ENCODE peak calls at places on chromosomes 11 and 22, in ten cellular contexts. V is tibial artery; K is adrenal gland; S is CD8-positive, alpha-beta memory T cell; R is psoas muscle; Z is body of pancreas; M is fibroblast of mammary gland; A is cardiac muscle cell; B is skeletal muscle cell; X is GM23248. L is an unnamed sample.
A peak's percentile ranks its signal among the peaks of the same experiment; 100 is the strongest.

GRCh38 chr22:39142088-39142667 is 10.3 kb downstream of the CBX7 start:
- DNase-seq in K (no peak), S (no peak), M (no peak), Z (no peak), V (no peak), B (no peak), A (no peak), X (no peak), R (no peak), L (no peak)

GRCh38 chr11:112279901-112280267 is 19.2 kb upstream of the PLET1 start:
- DNase-seq in K (peak; percentile 82), B (no peak), R (peak; percentile 74), X (peak; percentile 69), A (peak; percentile 67), Z (peak; percentile 68), V (peak; percentile 51), S (peak; percentile 67), M (peak; percentile 46), L (no peak)

GRCh38 chr11:95512682-95513081 is 276.9 kb downstream of the FAM76B start:
- DNase-seq in S (no peak), M (peak; percentile 98), B (peak; percentile 93), X (peak; percentile 98), K (peak; percentile 91), Z (no peak), R (peak; percentile 29), A (peak; percentile 91), V (peak; percentile 80), L (peak; percentile 96)

GRCh38 chr11:95282337-95282751 is 51.3 kb upstream of the SESN3 start:
- DNase-seq in A (peak; percentile 77), B (peak; percentile 79), X (peak; percentile 79), R (no peak), M (peak; percentile 55), Z (no peak), V (no peak), K (no peak), S (no peak), L (no peak)

GRCh38 chr22:50678651-50679521 is 6.3 kb downstream of the SHANK3 start:
- DNase-seq in K (peak; percentile 39), X (no peak), R (no peak), Z (no peak), S (no peak), V (no peak), A (no peak), M (no peak), B (no peak), L (no peak)

GRCh38 chr11:74636633-74637184 is 44.3 kb downstream of the POLD3 start:
- DNase-seq in Z (no peak), K (no peak), M (peak; percentile 92), B (peak; percentile 77), S (no peak), R (no peak), V (no peak), A (peak; percentile 74), X (peak; percentile 91), L (no peak)

GRCh38 chr11:27456802-27457329 is 15.7 kb downstream of the LGR4 start:
- DNase-seq in S (no peak), X (no peak), M (no peak), R (no peak), K (no peak), V (no peak), A (no peak), B (no peak), Z (no peak), L (peak; percentile 47)

GRCh38 chr22:38724926-38725571 is 19.3 kb downstream of the GTPBP1 start:
- DNase-seq in X (peak; percentile 69), K (no peak), M (peak; percentile 58), V (no peak), S (no peak), R (no peak), Z (peak; percentile 16), A (peak; percentile 44), B (no peak), L (no peak)

GRCh38 chr11:17695454-17696441 is 23.6 kb upstream of the MYOD1 start:
- DNase-seq in S (no peak), A (no peak), V (no peak), R (no peak), K (no peak), X (no peak), B (no peak), Z (no peak), M (no peak), L (no peak)

GRCh38 chr11:44597358-44598009 is 32.0 kb downstream of the CD82 start:
- DNase-seq in A (no peak), B (no peak), X (no peak), M (no peak), K (no peak), V (no peak), R (no peak), S (no peak), Z (no peak), L (no peak)

GRCh38 chr11:109241988-109242387 is 180.0 kb upstream of the C11orf87 start:
- DNase-seq in A (no peak), M (no peak), V (no peak), K (no peak), R (no peak), X (peak; percentile 35), Z (no peak), B (peak; percentile 15), S (no peak), L (no peak)

GRCh38 chr11:45147871-45148270 is 1.4 kb downstream of the PRDM11 start:
- DNase-seq in K (no peak), Z (no peak), A (no peak), S (no peak), M (no peak), X (peak; percentile 11), B (no peak), V (no peak), R (no peak), L (no peak)

GRCh38 chr11:80167766-80168165 is 726.9 kb upstream of the TENM4 start:
- DNase-seq in S (no peak), Z (no peak), B (no peak), M (no peak), V (no peak), R (no peak), A (no peak), X (peak; percentile 0), K (no peak), L (no peak)

DNA sequence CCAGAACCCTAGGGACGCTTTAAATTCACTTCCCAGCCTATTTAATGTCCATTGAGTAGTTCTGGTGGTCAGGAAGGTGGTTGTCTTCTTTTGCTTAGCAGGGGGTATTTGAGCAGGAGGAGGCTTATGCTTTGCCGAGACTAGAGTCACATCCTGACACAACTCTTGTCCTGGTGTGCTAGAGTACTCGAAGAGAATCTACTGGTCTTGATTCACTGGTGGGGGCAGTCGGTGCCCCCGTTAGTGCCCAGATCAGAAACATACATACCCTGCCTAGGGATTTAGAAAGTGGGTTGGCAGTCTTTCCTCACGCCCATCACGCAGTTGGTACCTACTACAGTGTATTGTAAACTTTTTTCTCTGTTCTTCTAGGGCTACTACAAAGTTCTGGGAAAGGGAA is 2.7 kb downstream of the RPL27A start:
- DNase-seq in A (no peak), Z (no peak), S (no peak), M (no peak), B (no peak), K (peak; percentile 49), V (no peak), R (no peak), X (no peak), L (no peak)
- H3K4me3 ChIP-seq in A (no peak overlapping the region), Z (no peak overlapping the region), S (no peak overlapping the region), M (peak overlapping the region; percentile 85), B (no peak overlapping the region), K (no peak overlapping the region), V (no peak overlapping the region), R (no peak overlapping the region), X (peak overlapping the region; percentile 95), L (no peak overlapping the region)

DNA sequence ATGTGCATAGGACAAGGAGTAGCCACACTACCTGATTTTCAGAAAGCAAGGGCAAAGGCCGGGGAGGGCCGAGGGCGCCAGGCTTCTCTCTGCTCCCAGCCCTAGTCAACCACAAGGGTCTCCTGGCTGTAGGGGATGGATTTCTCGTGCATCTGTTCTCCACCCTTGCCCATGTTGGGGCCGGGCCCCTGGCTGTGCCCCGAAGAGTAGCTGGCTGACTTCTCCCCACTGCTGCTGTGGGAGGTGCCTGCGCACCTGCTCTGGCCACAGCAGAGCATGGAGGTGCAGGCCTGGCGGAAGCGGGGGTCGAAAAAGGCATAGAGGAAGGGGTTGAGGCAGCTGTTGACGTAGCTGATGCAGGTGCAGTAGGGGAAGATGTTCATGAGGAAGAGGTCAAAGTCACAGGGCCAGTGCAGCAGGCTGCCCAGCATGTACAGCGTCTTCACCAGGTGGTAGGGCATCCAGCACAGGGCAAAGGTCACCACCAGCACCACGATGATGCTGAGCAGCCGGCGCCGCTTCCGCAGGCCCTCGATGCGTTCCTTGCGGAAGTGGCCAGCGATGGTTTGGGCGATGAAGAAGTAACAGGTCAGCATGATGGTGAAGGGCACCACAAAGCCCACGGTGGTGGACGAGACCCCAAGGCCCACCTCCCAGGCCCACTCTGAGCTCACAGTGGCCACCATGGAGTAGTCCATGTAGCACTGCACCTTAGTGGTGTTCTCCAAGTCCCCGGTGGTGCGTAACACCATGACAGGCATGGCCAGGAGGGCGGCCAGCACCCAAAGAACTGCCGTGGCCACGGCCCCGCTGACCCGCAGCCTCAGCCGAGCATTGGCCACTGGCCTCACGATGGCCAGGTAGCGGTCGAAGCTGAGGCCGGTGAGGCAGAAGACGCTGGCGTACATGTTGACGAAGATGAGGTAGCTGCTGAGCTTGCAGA is 1.0 kb downstream of the APLNR start:
- DNase-seq in V (no peak), A (no peak), K (no peak), B (no peak), R (no peak), Z (no peak), X (no peak), S (no peak), M (no peak), L (no peak)
- H3K4me3 ChIP-seq in V (no peak overlapping the region), A (peak overlapping the region; percentile 21), K (no peak overlapping the region), B (no peak overlapping the region), R (peak overlapping the region; percentile 60), Z (no peak overlapping the region), X (no peak overlapping the region), S (no peak overlapping the region), M (no peak overlapping the region), L (no peak overlapping the region)

GRCh38 chr11:72240461-72241289 is 3.3 kb downstream of the PHOX2A start:
- DNase-seq in R (no peak), Z (no peak), X (peak; percentile 38), B (no peak), S (no peak), V (no peak), K (peak; percentile 67), A (peak; percentile 40), M (no peak), L (no peak)
- H3K4me3 ChIP-seq in R (peak overlapping the region; percentile 60), Z (no peak overlapping the region), X (peak overlapping the region; percentile 52), B (peak overlapping the region; percentile 36), S (no peak overlapping the region), V (peak overlapping the region; percentile 44), K (no peak overlapping the region), A (no peak overlapping the region), M (no peak overlapping the region), L (no peak overlapping the region)

DNA sequence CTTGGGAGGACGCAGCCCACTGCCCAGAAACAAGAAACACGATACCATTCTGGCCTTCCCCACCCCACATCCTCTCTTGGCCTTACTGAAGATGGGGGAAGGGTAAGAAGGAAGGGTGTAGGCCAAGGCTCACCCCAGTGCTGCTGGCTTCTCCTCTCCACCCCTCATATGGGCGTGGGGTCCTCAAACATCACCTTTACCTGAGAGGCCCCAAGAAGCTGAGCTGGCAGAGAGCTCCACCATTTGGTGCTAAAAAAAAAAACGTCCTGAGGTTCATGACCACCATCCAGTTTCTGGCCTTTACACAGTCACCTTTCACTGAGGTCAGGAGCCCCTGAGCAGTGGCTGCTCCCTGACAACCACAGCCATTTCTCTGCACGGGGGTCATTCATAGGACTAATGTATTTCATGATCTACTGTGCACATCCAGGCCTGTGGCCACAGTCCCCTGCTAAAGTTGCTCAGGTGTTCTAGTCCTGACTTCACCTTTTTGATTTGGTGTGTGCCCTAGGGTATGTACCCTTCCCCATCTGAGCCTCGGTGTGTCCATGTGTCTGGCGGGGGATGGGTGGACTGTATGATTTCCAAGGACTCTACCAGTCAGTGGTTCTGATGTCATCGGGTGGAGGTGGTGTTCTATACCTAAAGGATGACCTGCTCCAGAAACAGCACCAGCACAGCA is 15.1 kb downstream of the RHOG start:
- DNase-seq in A (no peak), M (no peak), Z (no peak), X (no peak), S (no peak), B (no peak), V (no peak), R (no peak), K (no peak), L (no peak)
- H3K4me3 ChIP-seq in A (no peak overlapping the region), M (no peak overlapping the region), Z (no peak overlapping the region), X (no peak overlapping the region), S (no peak overlapping the region), B (no peak overlapping the region), V (no peak overlapping the region), R (no peak overlapping the region), K (no peak overlapping the region), L (no peak overlapping the region)

L was measured in LNCaP clone FGC.